ENCODE peak calls at places on chromosomes 13 and 19, in six cellular contexts. C is K562, F is HCT116, S is SK-N-SH, A is H1, K is GM12878. H is an unnamed sample.
A peak's percentile ranks its signal among the peaks of the same experiment; 100 is the strongest.

GRCh38 chr13:109150691-109151090 is 521.3 kb downstream of the MYO16 start:
- DNase-seq in C (no peak), F (no peak), S (no peak), A (no peak), K (no peak), H (no peak)

GRCh38 chr13:97266734-97267417 is 44.7 kb downstream of the MBNL2 start:
- DNase-seq in C (no peak), F (no peak), S (no peak), A (no peak), K (no peak), H (no peak)

GRCh38 chr19:57302727-57303401 is 17.4 kb upstream of the ZNF543 start:
- DNase-seq in C (no peak), F (no peak), S (no peak), A (no peak), K (no peak), H (no peak)

GRCh38 chr13:22596157-22596863 is 584.5 kb upstream of the SGCG start:
- DNase-seq in C (no peak), F (no peak), S (no peak), A (no peak), K (no peak), H (no peak)

GRCh38 chr13:111396457-111396856 is 76.0 kb downstream of the TEX29 start:
- DNase-seq in C (no peak), F (no peak), S (no peak), A (no peak), K (no peak), H (no peak)

GRCh38 chr19:49436381-49437017 is 4.8 kb downstream of the SLC17A7 start:
- DNase-seq in C (peak; percentile 93), F (no peak), S (peak; percentile 84), A (peak; percentile 89), K (no peak), H (no peak)

GRCh38 chr13:23578411-23579071 is 8.3 kb downstream of the TNFRSF19 start:
- DNase-seq in C (peak; percentile 66), F (no peak), S (peak; percentile 76), A (peak; percentile 31), K (no peak), H (no peak)

GRCh38 chr13:76019421-76020044 is 383.4 kb downstream of the LMO7 start:
- DNase-seq in C (peak; percentile 13), F (peak; percentile 28), S (peak; percentile 11), A (peak; percentile 51), K (no peak), H (no peak)

GRCh38 chr13:98746968-98747367 is 5.5 kb downstream of the SLC15A1 start:
- DNase-seq in C (no peak), F (no peak), S (no peak), A (no peak), K (no peak), H (no peak)

GRCh38 chr13:112994084-112994780 is 25.2 kb downstream of the MCF2L start:
- DNase-seq in C (no peak), F (no peak), S (no peak), A (no peak), K (no peak), H (no peak)

GRCh38 chr13:42769650-42770049 is 11.7 kb upstream of the FAM216B start:
- DNase-seq in C (no peak), F (no peak), S (no peak), A (no peak), K (no peak), H (no peak)

GRCh38 chr13:111668451-111668850 is 348.0 kb downstream of the TEX29 start:
- DNase-seq in C (no peak), F (no peak), S (no peak), A (no peak), K (no peak), H (no peak)

GRCh38 chr19:55160986-55161365 is 3.4 kb upstream of the TNNI3 start:
- DNase-seq in C (no peak), F (no peak), S (no peak), A (no peak), K (no peak), H (no peak)

GRCh38 chr13:25688524-25688923 is 316.8 kb downstream of the ATP8A2 start:
- DNase-seq in C (no peak), F (no peak), S (no peak), A (no peak), K (no peak), H (no peak)

GRCh38 chr13:39811696-39812095 is 156.2 kb downstream of the COG6 start:
- DNase-seq in C (peak; percentile 0), F (no peak), S (no peak), A (no peak), K (no peak), H (no peak)

GRCh38 chr13:79779761-79780160 is 298.8 kb downstream of the NDFIP2 start:
- DNase-seq in C (no peak), F (no peak), S (no peak), A (no peak), K (no peak), H (no peak)

GRCh38 chr19:30391554-30392551 is 19.7 kb downstream of the ZNF536 start:
- DNase-seq in C (no peak), F (no peak), S (no peak), A (peak; percentile 29), K (no peak), H (peak; percentile 1)

GRCh38 chr19:53772943-53773342 is 51.2 kb downstream of the NLRP12 start:
- DNase-seq in C (peak; percentile 71), F (peak; percentile 61), S (peak; percentile 55), A (no peak), K (no peak), H (peak; percentile 71)

GRCh38 chr19:10718205-10719196 is 622 bp downstream of the DNM2 start:
- DNase-seq in C (peak; percentile 59), F (no peak), S (peak; percentile 70), A (no peak), K (no peak), H (no peak)

GRCh38 chr19:30420881-30421280 is 48.7 kb downstream of the ZNF536 start:
- DNase-seq in C (no peak), F (no peak), S (no peak), A (no peak), K (no peak), H (no peak)

GRCh38 chr19:50409347-50409746 is 9.4 kb upstream of the SPIB start:
- DNase-seq in C (no peak), F (no peak), S (no peak), A (no peak), K (no peak), H (no peak)

GRCh38 chr13:51599444-51600176 is 15.3 kb downstream of the WDFY2 start:
- DNase-seq in C (no peak), F (no peak), S (no peak), A (no peak), K (no peak), H (no peak)

GRCh38 chr19:49556412-49557398 is 23.7 kb downstream of the NOSIP start:
- DNase-seq in C (no peak), F (no peak), S (no peak), A (peak; percentile 68), K (no peak), H (no peak)

GRCh38 chr19:40465025-40465780 is at the start of gene BLVRB:
- DNase-seq in C (no peak), F (no peak), S (no peak), A (no peak), K (no peak), H (no peak)

GRCh38 chr19:38929929-38930775 is at the start of gene SARS2:
- DNase-seq in C (peak; percentile 96), F (peak; percentile 89), S (peak; percentile 98), A (peak; percentile 95), K (peak; percentile 79), H (peak; percentile 93)

GRCh38 chr19:38933544-38933943 is 2.8 kb downstream of the MRPS12 start:
- DNase-seq in C (no peak), F (no peak), S (no peak), A (no peak), K (no peak), H (no peak)

GRCh38 chr19:38928406-38929001 is 2.1 kb downstream of the SARS2 start:
- DNase-seq in C (no peak), F (no peak), S (no peak), A (no peak), K (no peak), H (no peak)

GRCh38 chr19:38932425-38933179 is 1.9 kb downstream of the MRPS12 start:
- DNase-seq in C (peak; percentile 51), F (peak; percentile 26), S (no peak), A (no peak), K (no peak), H (peak; percentile 42)

DNA sequence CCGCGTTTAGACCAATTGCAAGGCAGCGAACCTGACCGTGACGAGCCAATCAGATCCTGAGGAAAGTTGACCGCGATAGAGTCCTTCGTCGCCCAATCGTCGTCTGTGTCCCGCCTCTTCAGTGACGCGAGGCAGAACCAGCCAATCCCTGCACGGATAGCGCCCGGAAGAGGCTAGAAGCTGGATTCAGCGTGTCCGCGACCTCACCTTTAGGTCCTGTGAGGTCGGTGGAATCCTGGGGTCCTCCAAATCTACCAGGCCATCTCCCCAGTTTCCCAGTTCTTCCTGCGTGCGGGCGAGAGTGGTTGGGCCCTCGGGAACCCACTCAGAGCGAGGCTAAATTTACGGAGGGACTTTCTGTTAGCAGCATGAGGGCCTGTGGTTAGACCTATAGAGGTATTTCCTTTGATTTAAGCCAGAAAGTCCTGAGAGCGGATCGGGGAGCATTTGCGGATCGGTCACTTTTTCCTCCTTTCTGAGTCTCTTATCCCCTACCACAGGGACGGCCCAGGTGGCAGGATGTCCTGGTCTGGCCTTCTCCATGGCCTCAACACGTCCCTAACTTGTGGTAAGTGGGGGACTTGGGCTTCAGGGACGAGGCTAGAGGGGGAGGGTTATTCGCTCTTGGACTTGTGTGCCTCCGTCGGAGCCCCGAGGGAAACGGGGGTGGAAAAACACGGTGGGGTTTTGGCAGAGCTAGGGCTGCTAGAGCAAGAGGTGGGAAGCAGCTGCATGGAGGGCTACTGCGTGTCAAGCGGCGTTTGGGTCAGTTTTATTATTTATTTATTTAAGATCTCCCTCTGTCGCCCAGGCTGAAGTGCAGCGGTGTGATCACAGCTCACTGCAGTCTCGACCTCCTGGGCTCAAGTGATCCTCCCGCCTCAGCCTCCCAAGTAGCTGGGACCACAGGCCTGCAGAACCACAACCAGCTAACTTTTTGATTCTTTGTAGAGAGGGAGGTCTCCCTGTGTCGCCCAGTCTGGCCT is at the start of gene MRPS12:
- DNase-seq in C (peak; percentile 100), F (peak; percentile 99), S (peak; percentile 97), A (peak; percentile 99), K (peak; percentile 99), H (peak; percentile 98)
- TF ChIP-seq JUND in C (no peak), F (no peak), S (no peak), A (no peak), K (no peak), H (no peak)

GRCh38 chr13:77776704-77777103 is 79.2 kb downstream of the SLAIN1 start:
- DNase-seq in C (no peak), F (no peak), S (no peak), A (no peak), K (no peak), H (no peak)
- TF ChIP-seq JUND in C (no peak), F (no peak), S (no peak), A (no peak), K (no peak), H (no peak)

DNA sequence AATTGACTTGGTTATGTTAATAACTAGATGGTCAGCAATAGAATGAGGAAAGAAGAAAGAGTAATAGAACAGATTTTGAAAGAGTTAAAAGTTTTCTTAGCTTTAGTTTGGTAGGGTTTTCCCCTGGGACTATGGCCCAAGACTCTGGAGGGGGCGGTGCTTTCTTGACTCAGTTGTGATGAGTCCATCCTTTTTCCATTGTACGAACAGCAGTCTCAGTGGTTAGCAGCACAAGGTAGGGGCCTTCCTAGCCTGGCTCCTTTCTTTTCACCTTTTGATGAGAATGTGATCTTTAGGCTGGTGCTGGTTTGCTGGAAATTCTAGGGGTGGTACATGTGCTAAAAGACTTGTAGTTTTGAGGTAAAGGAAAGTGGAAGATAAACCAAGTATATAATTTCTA is 38.8 kb downstream of the ZNF506 start:
- DNase-seq in C (no peak), F (no peak), S (no peak), A (no peak), K (no peak), H (no peak)
- TF ChIP-seq JUND in C (no peak), F (no peak), S (no peak), A (no peak), K (no peak), H (no peak)

GRCh38 chr13:27336005-27336673 is 65.5 kb downstream of the RASL11A start:
- DNase-seq in C (no peak), F (no peak), S (no peak), A (no peak), K (no peak), H (no peak)
- TF ChIP-seq JUND in C (no peak), F (no peak), S (no peak), A (no peak), K (no peak), H (no peak)

H was measured in T47D.